ENCODE peak calls at places on chromosomes 12 and 14, in nine cellular contexts. Z is transverse colon; G is AG08396; T is breast epithelium; S is stimulated activated CD4-positive, alpha-beta T cell treated with anti-CD3 and anti-CD28 coated beads, Interleukin-2, amount 100 ng/mL, for 48 hours; K is NCI-H226; H is fibroblast of lung; L is nucleus accumbens; M is HFF-Myc. J is an unnamed sample.

GRCh38 chr14:89669209-89669608 is 252.2 kb upstream of the FOXN3 start:
- DNase-seq in S (no peak), Z (peak), L (no peak), T (no peak), M (no peak), K (no peak), H (no peak), G (no peak), J (no peak)

GRCh38 chr14:99672506-99673327 is 11.4 kb upstream of the CYP46A1 start:
- DNase-seq in M (no peak), T (no peak), S (no peak), K (no peak), Z (no peak), H (no peak), L (no peak), G (no peak), J (no peak)

GRCh38 chr12:3713483-3713882 is 39.4 kb downstream of the CRACR2A start:
- DNase-seq in G (no peak), K (no peak), S (no peak), T (no peak), M (no peak), Z (no peak), L (no peak), H (no peak), J (no peak)

GRCh38 chr12:14950421-14950820 is 11.0 kb downstream of the ARHGDIB start:
- DNase-seq in G (no peak), H (no peak), T (no peak), K (no peak), Z (no peak), M (no peak), L (no peak), S (no peak), J (no peak)

GRCh38 chr12:21818627-21819026 is 44.1 kb upstream of the KCNJ8 start:
- DNase-seq in G (peak), H (peak), M (no peak), L (no peak), S (no peak), K (no peak), Z (no peak), T (no peak), J (no peak)

GRCh38 chr14:26290007-26290530 is 307.8 kb downstream of the NOVA1 start:
- DNase-seq in Z (no peak), T (no peak), G (peak), L (no peak), S (no peak), H (peak), M (no peak), K (no peak), J (no peak)

GRCh38 chr12:57852620-57853509 is 6.3 kb upstream of the CTDSP2 start:
- DNase-seq in Z (peak), T (no peak), L (no peak), S (no peak), K (no peak), M (no peak), H (peak), G (no peak), J (peak)

GRCh38 chr12:123389560-123390351 is 5.8 kb downstream of the KMT5A start:
- DNase-seq in L (no peak), G (peak), H (no peak), S (no peak), K (no peak), T (no peak), Z (peak), M (no peak), J (no peak)

GRCh38 chr12:614727-615060 is 48.6 kb downstream of the NINJ2 start:
- DNase-seq in Z (no peak), T (no peak), H (no peak), S (no peak), K (no peak), M (no peak), L (no peak), G (no peak), J (no peak)

GRCh38 chr12:111407371-111408115 is 1.8 kb downstream of the SH2B3 start:
- DNase-seq in H (no peak), Z (no peak), M (no peak), G (no peak), S (no peak), K (no peak), T (no peak), L (no peak), J (no peak)

GRCh38 chr14:85416771-85417170 is 113.2 kb upstream of the FLRT2 start:
- DNase-seq in G (peak), S (no peak), M (peak), T (no peak), H (peak), L (no peak), K (peak), Z (no peak), J (no peak)

GRCh38 chr14:39740454-39740853 is 308.2 kb upstream of the FBXO33 start:
- DNase-seq in K (no peak), L (no peak), Z (no peak), M (no peak), T (no peak), H (no peak), G (no peak), S (no peak), J (no peak)

GRCh38 chr14:53757732-53758131 is 198.9 kb downstream of the BMP4 start:
- DNase-seq in H (no peak), Z (no peak), L (no peak), S (no peak), G (no peak), T (no peak), M (no peak), K (no peak), J (no peak)

GRCh38 chr14:22739423-22739822 is 27.1 kb upstream of the OXA1L start:
- DNase-seq in M (no peak), L (no peak), Z (no peak), T (no peak), K (peak), G (no peak), H (no peak), S (no peak), J (no peak)

GRCh38 chr14:103362780-103363179 is 22.4 kb upstream of the MARK3 start:
- DNase-seq in K (peak), G (no peak), H (peak), T (no peak), S (no peak), L (no peak), M (no peak), Z (no peak), J (no peak)

GRCh38 chr12:95601626-95602025 is 50.4 kb upstream of the USP44 start:
- DNase-seq in G (peak), H (peak), L (no peak), S (no peak), T (no peak), Z (no peak), K (peak), M (no peak), J (no peak)

GRCh38 chr14:102738373-102739189 is 38.7 kb upstream of the TRAF3 start:
- DNase-seq in Z (no peak), L (no peak), H (no peak), M (no peak), S (no peak), G (no peak), K (no peak), T (no peak), J (no peak)

GRCh38 chr14:72876710-72877063 is 17.2 kb downstream of the DPF3 start:
- DNase-seq in G (no peak), M (no peak), L (no peak), Z (no peak), T (no peak), H (no peak), S (no peak), K (no peak), J (no peak)

GRCh38 chr12:29288031-29288430 is 92.9 kb downstream of the ERGIC2 start:
- DNase-seq in K (no peak), L (no peak), G (no peak), T (no peak), S (no peak), M (no peak), H (no peak), Z (no peak), J (no peak)

GRCh38 chr14:49593016-49593415 is 5.7 kb upstream of the LRR1 start:
- DNase-seq in M (no peak), K (peak), L (no peak), T (no peak), H (peak), Z (no peak), S (no peak), G (no peak), J (no peak)

GRCh38 chr12:130401703-130402102 is 64.0 kb downstream of the PIWIL1 start:
- DNase-seq in L (no peak), G (no peak), H (no peak), K (no peak), Z (no peak), T (no peak), M (no peak), S (no peak), J (no peak)

GRCh38 chr14:54633076-54633475 is 66.1 kb downstream of the SAMD4A start:
- DNase-seq in K (no peak), S (no peak), L (no peak), T (no peak), H (no peak), Z (no peak), G (no peak), M (no peak), J (no peak)

GRCh38 chr12:47819902-47820630 is at the start of gene HDAC7:
- DNase-seq in L (peak), H (peak), T (peak), Z (peak), K (peak), S (peak), G (peak), M (no peak), J (peak)

GRCh38 chr12:94622475-94622874 is 27.9 kb downstream of the TMCC3 start:
- DNase-seq in S (no peak), L (no peak), K (no peak), Z (no peak), T (no peak), M (no peak), G (no peak), H (no peak), J (no peak)

J was measured in NCI-H2171.